ENCODE peak calls at places on chromosomes 4 and X, in six cellular contexts. Q is neural progenitor cell, I is HCT116, J is endothelial cell of umbilical vein, S is GM23248, E is fibroblast of lung. M is an unnamed sample.

GRCh38 chr4:171813195-171813955 is at the start of gene GALNTL6:
- DNase-seq in Q (peak; percentile 55), I (no peak), J (no peak), S (peak; percentile 25), E (no peak), M (no peak)

GRCh38 chrX:155094468-155095061 is 23.3 kb downstream of the BRCC3 start:
- DNase-seq in Q (peak; percentile 45), I (no peak), J (peak; percentile 27), S (peak; percentile 49), E (peak; percentile 47), M (no peak)

GRCh38 chr4:87745058-87745842 is 54.1 kb upstream of the IBSP start:
- DNase-seq in Q (no peak), I (no peak), J (no peak), S (peak; percentile 39), E (no peak), M (no peak)

GRCh38 chr4:181475781-181476180 is 767.4 kb upstream of the TENM3 start:
- DNase-seq in Q (peak; percentile 26), I (no peak), J (no peak), S (no peak), E (no peak), M (no peak)

GRCh38 chr4:42151568-42152506 is 618 bp downstream of the BEND4 start:
- DNase-seq in Q (peak; percentile 90), I (no peak), J (peak; percentile 6), S (peak; percentile 13), E (no peak), M (no peak)

GRCh38 chrX:46627700-46628405 is 54.3 kb downstream of the CHST7 start:
- DNase-seq in Q (no peak), I (no peak), J (peak; percentile 79), S (peak; percentile 10), E (peak; percentile 42), M (no peak)

GRCh38 chr4:5822617-5823016 is 70.3 kb downstream of the CRMP1 start:
- DNase-seq in Q (no peak), I (no peak), J (no peak), S (no peak), E (no peak), M (no peak)

GRCh38 chr4:11565899-11566298 is 137.2 kb upstream of the HS3ST1 start:
- DNase-seq in Q (no peak), I (no peak), J (no peak), S (no peak), E (no peak), M (no peak)

GRCh38 chr4:169620846-169621228 is 459 bp downstream of the CLCN3 start:
- DNase-seq in Q (peak; percentile 40), I (no peak), J (peak; percentile 64), S (peak; percentile 57), E (no peak), M (no peak)

GRCh38 chr4:127131527-127131926 is 501.2 kb upstream of the INTU start:
- DNase-seq in Q (no peak), I (no peak), J (no peak), S (no peak), E (no peak), M (no peak)

GRCh38 chr4:144845411-144845810 is 199.5 kb downstream of the HHIP start:
- DNase-seq in Q (no peak), I (no peak), J (no peak), S (no peak), E (no peak), M (no peak)

GRCh38 chr4:40515398-40516293 is 114.0 kb downstream of the RBM47 start:
- DNase-seq in Q (peak; percentile 11), I (no peak), J (no peak), S (peak; percentile 20), E (peak; percentile 42), M (no peak)

GRCh38 chrX:134484039-134484438 is 24.1 kb downstream of the HPRT1 start:
- DNase-seq in Q (peak; percentile 26), I (peak; percentile 36), J (peak; percentile 78), S (peak; percentile 45), E (peak; percentile 74), M (no peak)

GRCh38 chrX:1751781-1752180 is 136.9 kb downstream of the ASMT start:
- DNase-seq in Q (no peak), I (no peak), J (no peak), S (no peak), E (no peak), M (no peak)

DNA sequence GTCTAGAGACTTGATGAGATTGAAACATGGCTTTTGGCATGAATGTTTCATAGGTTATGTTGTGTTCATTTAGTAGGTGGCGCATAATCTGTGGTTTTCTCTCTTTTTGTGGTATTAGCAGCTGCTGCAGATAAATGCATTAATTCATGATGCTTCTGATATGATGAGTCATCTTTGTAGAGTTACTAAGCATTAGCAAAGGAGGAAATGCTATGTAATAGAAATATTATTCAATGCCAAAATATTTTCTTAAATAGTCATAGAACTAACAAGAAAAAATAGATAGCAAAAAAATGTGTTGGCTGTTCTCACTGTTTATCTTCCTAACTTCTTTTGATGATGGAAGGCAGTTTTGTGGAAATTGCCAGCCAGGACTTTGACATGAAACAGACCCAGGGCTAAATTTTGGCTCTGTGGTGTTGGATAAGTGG is 3.6 kb downstream of the ZXDB start:
- DNase-seq in Q (no peak), I (no peak), J (peak; percentile 61), S (peak; percentile 78), E (peak; percentile 83), M (peak; percentile 41)
- H3K4me3 ChIP-seq in Q (peak overlapping the region; percentile 27), I (no peak overlapping the region), J (no peak overlapping the region), S (peak overlapping the region; percentile 56), E (peak overlapping the region; percentile 21), M (peak overlapping the region; percentile 51)

DNA sequence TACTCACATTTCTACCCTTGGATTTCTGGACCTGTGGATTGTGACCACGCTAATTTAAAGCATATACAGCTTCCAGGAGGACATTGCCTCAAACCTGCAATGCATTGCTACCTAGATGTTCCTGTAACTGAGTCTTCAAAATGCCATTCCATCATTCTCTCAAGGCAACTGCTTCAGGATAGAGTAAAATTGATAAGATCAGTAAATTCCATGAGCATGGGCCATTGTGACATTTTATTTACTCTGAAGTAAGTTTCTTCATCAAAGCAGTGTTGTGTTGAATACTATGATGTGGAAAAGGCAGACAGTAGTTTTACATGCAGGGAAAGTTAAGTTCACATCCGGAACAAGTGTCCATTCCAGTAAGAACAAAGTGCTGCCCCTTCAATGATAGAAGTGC is 991.0 kb downstream of the ARAP2 start:
- DNase-seq in Q (no peak), I (no peak), J (no peak), S (no peak), E (no peak), M (no peak)
- TF ChIP-seq EZH2 in Q (no peak), I (no peak), J (no peak), S (no peak), E (no peak), M (no peak)

DNA sequence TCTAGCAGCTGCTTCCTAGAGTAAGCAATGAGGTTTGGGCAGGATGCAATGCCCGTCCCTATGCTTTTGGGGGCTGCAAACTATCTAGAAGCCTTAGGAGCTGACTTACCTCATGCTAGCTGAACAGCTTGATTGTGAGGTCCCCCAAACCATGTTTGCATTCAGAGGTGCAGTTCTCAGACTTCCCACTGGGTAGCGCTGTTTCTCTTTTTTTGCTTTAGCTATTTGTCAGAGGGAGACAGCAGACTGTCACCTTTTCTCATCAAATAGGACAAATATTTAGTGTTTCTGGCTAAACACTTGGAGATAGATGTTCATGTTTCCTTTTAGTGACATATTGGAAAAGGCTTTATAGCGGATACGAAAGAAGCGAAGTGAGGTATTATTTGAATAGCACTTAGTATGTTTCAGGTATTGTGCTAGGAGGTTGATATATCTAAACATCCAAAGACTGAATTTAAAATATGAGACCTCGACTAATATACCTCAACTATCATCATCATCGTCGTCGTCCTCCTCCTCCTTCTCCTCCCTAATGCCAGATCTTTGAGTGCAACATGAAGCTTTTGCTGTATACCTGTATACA is 18.7 kb upstream of the TMEM192 start:
- DNase-seq in Q (peak; percentile 69), I (peak; percentile 46), J (peak; percentile 73), S (peak; percentile 53), E (peak; percentile 66), M (no peak)
- H3K4me1 ChIP-seq in Q (no peaks in the 10 kb centered on the region), I (no peaks in the 10 kb centered on the region), J (no peaks in the 10 kb centered on the region), S (no peaks in the 10 kb centered on the region), E (no peaks in the 10 kb centered on the region), M (no peaks in the 10 kb centered on the region)

GRCh38 chr4:156962069-156962377 is 9.6 kb downstream of the PDGFC start:
- DNase-seq in Q (no peak), I (no peak), J (no peak), S (no peak), E (no peak), M (no peak)
- H3K4me3 ChIP-seq in Q (no peak overlapping the region), I (no peak overlapping the region), J (no peak overlapping the region), S (peak overlapping the region; percentile 50), E (no peak overlapping the region), M (no peak overlapping the region)

GRCh38 chr4:121765368-121765705 is 373 bp upstream of the SMIM43 start:
- DNase-seq in Q (no peak), I (no peak), J (peak; percentile 4), S (no peak), E (no peak), M (no peak)
- TF ChIP-seq EZH2 in Q (peak; percentile 85), I (no peak), J (peak; percentile 4), S (no peak), E (no peak), M (no peak)

GRCh38 chr4:2804449-2804972 is 11.6 kb downstream of the SH3BP2 start:
- DNase-seq in Q (no peak), I (no peak), J (no peak), S (no peak), E (no peak), M (no peak)
- H3K4me1 ChIP-seq in Q (peaks cover 22% of the 10 kb centered on the region), I (peaks cover 51% of the 10 kb centered on the region), J (peaks cover 38% of the 10 kb centered on the region), S (peaks cover 15% of the 10 kb centered on the region), E (peaks cover 24% of the 10 kb centered on the region), M (peaks cover 32% of the 10 kb centered on the region)

DNA sequence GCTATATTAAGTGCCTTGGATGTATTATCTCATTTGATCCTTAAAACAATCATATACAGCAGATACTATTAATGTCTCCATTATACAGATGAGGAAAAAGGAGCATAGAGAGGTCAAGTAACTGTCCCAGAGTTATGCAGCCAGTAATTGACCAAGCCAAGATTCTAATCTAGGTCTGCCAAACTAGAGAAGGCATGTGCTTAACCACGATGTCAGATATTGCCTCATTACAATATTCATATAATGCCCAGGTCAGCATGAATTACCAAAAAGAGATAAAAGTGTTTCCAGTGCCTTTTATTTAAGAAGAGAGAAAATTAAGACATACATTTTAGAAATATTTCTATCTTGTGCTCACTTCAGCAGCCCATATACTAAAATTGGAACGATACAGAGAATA is 7.1 kb downstream of the ARHGEF6 start:
- DNase-seq in Q (no peak), I (no peak), J (no peak), S (no peak), E (no peak), M (no peak)
- H3K4me3 ChIP-seq in Q (no peak overlapping the region), I (no peak overlapping the region), J (no peak overlapping the region), S (no peak overlapping the region), E (no peak overlapping the region), M (no peak overlapping the region)